ENCODE peak calls at places on chromosome X, in ten cellular contexts. Y, G, U, T, P, C, M, E, R and N are unnamed samples.

GRCh38 chrX:2608638-2609430 is 82.3 kb upstream of the CD99 start:
- DNase-seq in Y (peak), G (peak), U (peak), T (peak), P (no peak), C (no peak), M (no peak), E (no peak), R (peak), N (no peak)

GRCh38 chrX:153392642-153393321 is 8.4 kb downstream of the PNMA6E start:
- DNase-seq in Y (no peak), G (no peak), U (no peak), T (no peak), P (no peak), C (no peak), M (no peak), E (no peak), R (no peak), N (no peak)

GRCh38 chrX:121146059-121146628 is 98.7 kb downstream of the GLUD2 start:
- DNase-seq in Y (no peak), G (no peak), U (no peak), T (no peak), P (no peak), C (peak), M (no peak), E (no peak), R (no peak), N (no peak)

GRCh38 chrX:154714925-154715324 is 36.0 kb downstream of the GAB3 start:
- DNase-seq in Y (peak), G (peak), U (peak), T (peak), P (no peak), C (peak), M (peak), E (no peak), R (no peak), N (no peak)

GRCh38 chrX:121365572-121366161 is 318.3 kb downstream of the GLUD2 start:
- DNase-seq in Y (no peak), G (no peak), U (no peak), T (no peak), P (no peak), C (no peak), M (no peak), E (no peak), R (no peak), N (no peak)

GRCh38 chrX:41781500-41781899 is 57.5 kb downstream of the GPR82 start:
- DNase-seq in Y (no peak), G (no peak), U (peak), T (peak), P (no peak), C (peak), M (no peak), E (no peak), R (no peak), N (no peak)

GRCh38 chrX:15619053-15619772 is 18.5 kb upstream of the ACE2 start:
- DNase-seq in Y (no peak), G (no peak), U (no peak), T (peak), P (no peak), C (no peak), M (no peak), E (no peak), R (peak), N (no peak)

GRCh38 chrX:17617794-17618193 is 119.5 kb upstream of the SCML1 start:
- DNase-seq in Y (no peak), G (no peak), U (no peak), T (peak), P (no peak), C (no peak), M (no peak), E (no peak), R (no peak), N (no peak)

GRCh38 chrX:154372612-154373022 is 1.8 kb downstream of the FLNA start:
- DNase-seq in Y (no peak), G (no peak), U (no peak), T (peak), P (no peak), C (no peak), M (no peak), E (no peak), R (no peak), N (no peak)

GRCh38 chrX:24646745-24647182 is 383 bp downstream of the PCYT1B start:
- DNase-seq in Y (no peak), G (no peak), U (no peak), T (no peak), P (no peak), C (no peak), M (peak), E (no peak), R (no peak), N (no peak)

GRCh38 chrX:140504371-140505324 is at the start of gene SOX3:
- DNase-seq in Y (no peak), G (no peak), U (no peak), T (no peak), P (no peak), C (no peak), M (no peak), E (no peak), R (no peak), N (peak)

GRCh38 chrX:139093201-139093600 is 381.7 kb upstream of the FGF13 start:
- DNase-seq in Y (no peak), G (no peak), U (no peak), T (peak), P (no peak), C (no peak), M (no peak), E (no peak), R (no peak), N (no peak)

GRCh38 chrX:499870-500364 is 113.2 kb upstream of the PPP2R3B start:
- DNase-seq in Y (no peak), G (no peak), U (no peak), T (no peak), P (no peak), C (no peak), M (no peak), E (no peak), R (no peak), N (no peak)

GRCh38 chrX:68826113-68826980 is 2.5 kb upstream of the EFNB1 start:
- DNase-seq in Y (no peak), G (peak), U (no peak), T (no peak), P (no peak), C (no peak), M (no peak), E (no peak), R (no peak), N (no peak)

GRCh38 chrX:27890611-27891010 is 82.8 kb downstream of the MAGEB10 start:
- DNase-seq in Y (no peak), G (no peak), U (peak), T (peak), P (no peak), C (no peak), M (no peak), E (no peak), R (peak), N (no peak)

GRCh38 chrX:103376118-103376978 is at the start of gene BEX3:
- DNase-seq in Y (peak), G (peak), U (peak), T (peak), P (peak), C (no peak), M (peak), E (peak), R (no peak), N (peak)

GRCh38 chrX:55135171-55135570 is 46.4 kb downstream of the PAGE2 start:
- DNase-seq in Y (peak), G (peak), U (peak), T (peak), P (no peak), C (peak), M (peak), E (peak), R (peak), N (peak)

GRCh38 chrX:53279296-53280237 is 1.8 kb downstream of the IQSEC2 start:
- DNase-seq in Y (no peak), G (no peak), U (no peak), T (no peak), P (no peak), C (no peak), M (no peak), E (no peak), R (no peak), N (no peak)

GRCh38 chrX:19593684-19594083 is 78.4 kb upstream of the MAP3K15 start:
- DNase-seq in Y (peak), G (no peak), U (peak), T (peak), P (no peak), C (peak), M (no peak), E (no peak), R (no peak), N (no peak)

GRCh38 chrX:25015486-25016360 is at the start of gene ARX:
- DNase-seq in Y (no peak), G (peak), U (no peak), T (peak), P (peak), C (no peak), M (peak), E (peak), R (no peak), N (peak)

GRCh38 chrX:12497832-12498591 is 293.2 kb upstream of the PRPS2 start:
- DNase-seq in Y (no peak), G (no peak), U (no peak), T (no peak), P (no peak), C (peak), M (no peak), E (no peak), R (no peak), N (no peak)

GRCh38 chrX:24305905-24306304 is 8.0 kb downstream of the SUPT20HL2 start:
- DNase-seq in Y (no peak), G (no peak), U (no peak), T (no peak), P (no peak), C (no peak), M (no peak), E (no peak), R (no peak), N (no peak)

GRCh38 chrX:13190051-13190450 is 129.8 kb downstream of the ATXN3L start:
- DNase-seq in Y (no peak), G (no peak), U (no peak), T (no peak), P (no peak), C (no peak), M (no peak), E (no peak), R (no peak), N (no peak)

GRCh38 chrX:2471641-2472040 is 29.1 kb downstream of the DHRSX start:
- DNase-seq in Y (no peak), G (no peak), U (no peak), T (no peak), P (no peak), C (no peak), M (no peak), E (no peak), R (no peak), N (no peak)

GRCh38 chrX:24341795-24342194 is 18.6 kb upstream of the SUPT20HL1 start:
- DNase-seq in Y (no peak), G (no peak), U (no peak), T (peak), P (no peak), C (no peak), M (no peak), E (no peak), R (peak), N (no peak)

GRCh38 chrX:119981286-119982070 is 37.9 kb upstream of the NKAP start:
- DNase-seq in Y (no peak), G (no peak), U (peak), T (peak), P (no peak), C (peak), M (no peak), E (no peak), R (peak), N (no peak)

GRCh38 chrX:154457491-154458115 is 478 bp upstream of the PLXNA3 start:
- DNase-seq in Y (peak), G (peak), U (peak), T (no peak), P (no peak), C (no peak), M (peak), E (no peak), R (no peak), N (peak)

GRCh38 chrX:109707322-109707721 is 25.7 kb downstream of the ACSL4 start:
- DNase-seq in Y (no peak), G (no peak), U (no peak), T (no peak), P (no peak), C (no peak), M (no peak), E (no peak), R (no peak), N (no peak)

GRCh38 chrX:73668779-73669178 is 105.8 kb downstream of the CHIC1 start:
- DNase-seq in Y (no peak), G (no peak), U (no peak), T (no peak), P (no peak), C (no peak), M (no peak), E (no peak), R (no peak), N (no peak)

GRCh38 chrX:38806875-38807601 is 5.8 kb downstream of the MID1IP1 start:
- DNase-seq in Y (no peak), G (no peak), U (no peak), T (no peak), P (no peak), C (no peak), M (no peak), E (no peak), R (no peak), N (no peak)

GRCh38 chrX:9267415-9267814 is 197.4 kb upstream of the TBL1X start:
- DNase-seq in Y (no peak), G (no peak), U (no peak), T (no peak), P (no peak), C (no peak), M (no peak), E (no peak), R (no peak), N (no peak)

GRCh38 chrX:76802698-76803097 is 375.2 kb downstream of the MAGEE1 start:
- DNase-seq in Y (no peak), G (no peak), U (peak), T (peak), P (no peak), C (no peak), M (no peak), E (no peak), R (no peak), N (no peak)

GRCh38 chrX:26328610-26329319 is 112.8 kb downstream of the MAGEB5 start:
- DNase-seq in Y (no peak), G (no peak), U (no peak), T (no peak), P (no peak), C (no peak), M (no peak), E (no peak), R (no peak), N (no peak)

GRCh38 chrX:129665916-129666644 is 11.3 kb upstream of the APLN start:
- DNase-seq in Y (no peak), G (no peak), U (peak), T (peak), P (no peak), C (no peak), M (no peak), E (no peak), R (peak), N (no peak)

GRCh38 chrX:102697506-102697905 is 14.7 kb upstream of the GPRASP2 start:
- DNase-seq in Y (no peak), G (no peak), U (no peak), T (peak), P (no peak), C (no peak), M (no peak), E (no peak), R (no peak), N (no peak)

GRCh38 chrX:72714471-72714916 is 388 bp upstream of the PHKA1 start:
- DNase-seq in Y (no peak), G (peak), U (peak), T (peak), P (no peak), C (peak), M (peak), E (peak), R (peak), N (peak)